ENCODE peak calls at places on chromosomes 13 and 19, in eight cellular contexts. N is transverse colon, K is thyroid gland, W is body of pancreas, V is stomach, X is gastrocnemius medialis, D is Peyer's patch, Z is A549. U is an unnamed sample.
A peak's percentile ranks its signal among the peaks of the same experiment; 100 is the strongest.

GRCh38 chr19:11578342-11579142 is 1.1 kb upstream of the ACP5 start:
- DNase-seq in X (peak; percentile 41), D (no peak), N (peak; percentile 61), W (peak; percentile 64), V (peak; percentile 67), K (peak; percentile 24), Z (no peak), U (no peak)

GRCh38 chr13:23433171-23434153 is at the start of gene SACS:
- DNase-seq in N (no peak), K (peak; percentile 5), X (peak; percentile 28), W (peak; percentile 31), D (no peak), V (no peak), Z (peak; percentile 26), U (peak; percentile 6)

GRCh38 chr13:23765531-23765930 is 123.7 kb downstream of the MIPEP start:
- DNase-seq in V (no peak), D (no peak), K (no peak), W (no peak), X (no peak), Z (no peak), N (no peak), U (no peak)

GRCh38 chr13:97122381-97122996 is 99.6 kb upstream of the MBNL2 start:
- DNase-seq in V (no peak), Z (peak; percentile 59), N (no peak), D (no peak), K (no peak), W (no peak), X (no peak), U (peak; percentile 29)

GRCh38 chr19:42846597-42846996 is 32.9 kb downstream of the PSG1 start:
- DNase-seq in X (no peak), K (no peak), Z (no peak), D (no peak), V (no peak), W (no peak), N (no peak), U (no peak)

GRCh38 chr19:37817180-37817911 is 38.0 kb upstream of the ZNF573 start:
- DNase-seq in W (peak; percentile 82), D (peak; percentile 59), Z (no peak), N (peak; percentile 66), X (no peak), V (peak; percentile 33), K (peak; percentile 95), U (no peak)

GRCh38 chr19:15584095-15584494 is 30.9 kb upstream of the CYP4F8 start:
- DNase-seq in V (no peak), W (no peak), N (no peak), K (no peak), X (no peak), D (no peak), Z (no peak), U (no peak)

GRCh38 chr13:48318714-48319457 is 15.3 kb downstream of the RB1 start:
- DNase-seq in D (peak; percentile 62), X (no peak), K (peak; percentile 27), W (peak; percentile 33), N (no peak), V (no peak), Z (no peak), U (no peak)

GRCh38 chr19:34967551-34967950 is 3.5 kb upstream of the ZNF792 start:
- DNase-seq in V (no peak), D (no peak), X (no peak), N (no peak), Z (no peak), K (no peak), W (no peak), U (no peak)

GRCh38 chr19:10226376-10227214 is 4.5 kb downstream of the S1PR2 start:
- DNase-seq in V (peak; percentile 44), W (peak; percentile 55), K (peak; percentile 20), X (peak; percentile 54), N (peak; percentile 58), D (no peak), Z (no peak), U (no peak)

GRCh38 chr19:9827325-9828238 is at the start of gene UBL5:
- DNase-seq in N (peak; percentile 94), K (peak; percentile 89), W (peak; percentile 94), D (peak; percentile 93), Z (peak; percentile 86), V (peak; percentile 92), X (peak; percentile 84), U (peak; percentile 86)

GRCh38 chr19:43594710-43595604 is 977 bp downstream of the IRGQ start:
- DNase-seq in W (peak; percentile 59), D (peak; percentile 74), V (peak; percentile 56), X (no peak), K (peak; percentile 43), N (peak; percentile 62), Z (peak; percentile 76), U (peak; percentile 71)

GRCh38 chr19:15259900-15260299 is 27.7 kb upstream of the EPHX3 start:
- DNase-seq in K (peak; percentile 64), V (no peak), Z (no peak), D (no peak), N (no peak), W (no peak), X (no peak), U (no peak)

GRCh38 chr13:42707596-42707995 is 73.8 kb upstream of the FAM216B start:
- DNase-seq in Z (no peak), X (no peak), D (no peak), K (no peak), N (no peak), W (no peak), V (no peak), U (no peak)

GRCh38 chr19:5002143-5002542 is 33.2 kb downstream of the KDM4B start:
- DNase-seq in D (no peak), V (no peak), N (no peak), W (no peak), K (no peak), Z (peak; percentile 27), X (no peak), U (peak; percentile 52)

GRCh38 chr19:23799321-23799720 is 40.6 kb upstream of the ZNF681 start:
- DNase-seq in Z (no peak), N (no peak), X (no peak), D (no peak), K (no peak), W (peak; percentile 27), V (no peak), U (no peak)

GRCh38 chr13:110876592-110876991 is 38.3 kb downstream of the ANKRD10 start:
- DNase-seq in W (no peak), K (no peak), V (no peak), Z (peak; percentile 10), D (no peak), N (no peak), X (no peak), U (no peak)

GRCh38 chr19:18416778-18417249 is 2.4 kb upstream of the SSBP4 start:
- DNase-seq in V (peak; percentile 74), K (peak; percentile 71), X (peak; percentile 69), Z (peak; percentile 91), D (peak; percentile 80), N (peak; percentile 81), W (peak; percentile 87), U (no peak)

GRCh38 chr13:21075303-21076264 is 14.2 kb upstream of the LATS2 start:
- DNase-seq in N (no peak), K (peak; percentile 68), D (no peak), Z (no peak), X (no peak), V (peak; percentile 34), W (peak; percentile 27), U (no peak)

GRCh38 chr13:110636701-110637201 is 21.4 kb downstream of the NAXD start:
- DNase-seq in Z (no peak), D (no peak), W (no peak), N (no peak), V (no peak), K (no peak), X (no peak), U (no peak)

GRCh38 chr13:112428704-112429103 is 52.5 kb downstream of the SPACA7 start:
- DNase-seq in V (no peak), Z (no peak), N (no peak), W (no peak), D (no peak), X (no peak), K (no peak), U (no peak)

GRCh38 chr13:24864579-24864978 is 100.6 kb downstream of the RNF17 start:
- DNase-seq in V (no peak), K (no peak), X (no peak), D (no peak), Z (no peak), W (no peak), N (no peak), U (no peak)
- TF ChIP-seq POLR2A in V (no peak), K (no peak), X (no peak), D (no peak), Z (no peak), W (no peak), N (no peak), U (no peak)

GRCh38 chr19:45508931-45509691 is 1.8 kb downstream of the VASP start:
- DNase-seq in K (peak; percentile 69), W (peak; percentile 70), D (peak; percentile 80), Z (peak; percentile 81), N (peak; percentile 86), V (peak; percentile 73), X (peak; percentile 43), U (peak; percentile 66)
- TF ChIP-seq POLR2A in K (no peak), W (peak; percentile 16), D (peak; percentile 36), Z (peak; percentile 12), N (peak; percentile 55), V (no peak), X (peak; percentile 29), U (peak; percentile 8)

DNA sequence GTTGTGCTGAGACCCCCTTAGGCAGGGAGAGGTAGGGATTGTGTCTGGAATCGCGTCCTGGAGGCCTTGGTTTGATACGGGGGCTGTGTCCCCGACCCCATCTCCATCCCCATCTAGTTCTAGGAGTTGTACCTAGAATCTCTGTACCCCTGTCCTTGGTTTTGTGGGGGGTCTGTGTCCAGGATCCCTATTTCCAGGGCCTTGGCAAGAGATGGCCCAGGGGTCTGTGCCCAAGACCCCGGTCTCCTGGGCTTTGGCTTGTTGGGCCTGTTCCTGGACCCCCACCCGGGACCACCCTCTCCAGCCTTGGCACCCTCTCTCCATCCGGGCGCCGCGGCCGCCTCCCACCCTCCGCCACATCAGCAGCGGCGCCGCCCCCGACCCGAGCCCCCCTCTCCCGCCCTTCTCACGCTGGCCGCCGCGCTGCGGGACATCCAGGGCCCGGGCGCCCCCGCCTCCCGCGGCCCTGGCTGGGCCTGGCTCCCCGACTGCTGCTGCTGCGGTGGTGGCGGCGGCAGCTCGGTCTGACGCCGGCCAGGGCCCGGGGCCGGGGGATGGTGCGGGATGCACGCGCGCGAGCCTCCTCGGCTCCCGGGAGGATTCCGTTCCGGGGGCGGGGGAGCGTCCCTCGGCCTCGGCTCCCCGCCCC is at the start of gene NUMBL:
- DNase-seq in X (no peak), Z (no peak), D (no peak), W (no peak), V (no peak), K (no peak), N (no peak), U (no peak)
- TF ChIP-seq POLR2A in X (peak; percentile 64), Z (peak; percentile 24), D (no peak), W (no peak), V (no peak), K (no peak), N (no peak), U (no peak)

DNA sequence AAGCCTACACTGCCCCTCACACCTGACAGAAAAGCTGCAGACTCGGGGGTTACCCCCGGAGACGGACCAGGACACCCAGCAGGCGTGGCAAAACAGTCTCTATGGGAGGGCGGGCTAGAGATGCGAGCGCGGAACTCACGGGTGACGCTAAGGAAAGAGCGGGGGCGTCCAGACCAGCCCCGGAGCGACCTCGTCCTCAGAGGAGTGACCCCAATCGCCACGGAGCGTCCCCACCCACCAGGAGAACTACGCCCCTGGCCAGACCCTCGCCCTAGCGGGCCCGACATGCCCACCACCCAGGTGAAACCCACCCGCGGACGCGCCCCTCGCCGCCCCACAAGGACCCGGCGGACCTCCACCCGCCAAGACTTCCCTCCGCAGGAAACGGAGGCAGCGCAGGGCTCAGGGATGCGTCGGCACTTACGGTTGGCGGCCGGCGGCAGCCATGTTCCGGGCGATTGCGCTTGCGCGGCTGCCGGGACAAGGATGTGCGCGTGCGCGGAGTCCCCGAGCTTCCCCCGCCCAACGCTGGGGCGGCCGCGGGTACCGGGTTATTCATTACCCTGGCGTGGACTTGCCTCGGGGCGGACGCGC is at the start of gene ZNF329:
- DNase-seq in D (peak; percentile 91), V (peak; percentile 85), W (peak; percentile 87), Z (peak; percentile 85), N (peak; percentile 87), K (peak; percentile 92), X (peak; percentile 30), U (peak; percentile 99)
- TF ChIP-seq POLR2A in D (peak; percentile 27), V (no peak), W (peak; percentile 69), Z (peak; percentile 50), N (peak; percentile 56), K (no peak), X (no peak), U (peak; percentile 97)